ENCODE peak calls at places on chromosomes 6 and 20, in seven cellular contexts. I is psoas muscle, Y is gastrocnemius medialis, Q is ovary, V is H1, X is heart right ventricle, Z is fibroblast of the aortic adventitia. E is an unnamed sample.

GRCh38 chr6:98470821-98471220 is 363.6 kb upstream of the POU3F2 start:
- DNase-seq in I (no peak), Y (no peak), Q (no peak), V (no peak), X (no peak), Z (no peak), E (no peak)

GRCh38 chr6:163415620-163416379 is 1.3 kb downstream of the QKI start:
- DNase-seq in I (peak), Y (peak), Q (peak), V (no peak), X (peak), Z (peak), E (no peak)

GRCh38 chr20:17226410-17227198 is at the start of gene PCSK2:
- DNase-seq in I (peak), Y (no peak), Q (peak), V (peak), X (peak), Z (peak), E (no peak)

GRCh38 chr6:22764521-22764920 is 195.2 kb downstream of the HDGFL1 start:
- DNase-seq in I (no peak), Y (no peak), Q (no peak), V (no peak), X (no peak), Z (peak), E (no peak)

GRCh38 chr20:51750037-51750769 is 18.0 kb downstream of the ATP9A start:
- DNase-seq in I (peak), Y (peak), Q (no peak), V (no peak), X (peak), Z (peak), E (peak)

GRCh38 chr6:56875523-56875922 is 79.4 kb upstream of the BEND6 start:
- DNase-seq in I (no peak), Y (no peak), Q (no peak), V (no peak), X (no peak), Z (no peak), E (no peak)

GRCh38 chr20:47776639-47777038 is 8.6 kb downstream of the SULF2 start:
- DNase-seq in I (no peak), Y (no peak), Q (no peak), V (no peak), X (no peak), Z (no peak), E (no peak)

GRCh38 chr6:148954461-148954860 is 207.6 kb downstream of the UST start:
- DNase-seq in I (no peak), Y (no peak), Q (no peak), V (no peak), X (no peak), Z (no peak), E (no peak)

GRCh38 chr20:1177680-1178079 is 7.1 kb downstream of the TMEM74B start:
- DNase-seq in I (no peak), Y (no peak), Q (no peak), V (peak), X (no peak), Z (no peak), E (no peak)

GRCh38 chr6:134663800-134664535 is 285.9 kb downstream of the ALDH8A1 start:
- DNase-seq in I (no peak), Y (no peak), Q (no peak), V (no peak), X (no peak), Z (no peak), E (no peak)

GRCh38 chr6:46220351-46221220 is 49.8 kb upstream of the ENPP5 start:
- DNase-seq in I (no peak), Y (no peak), Q (no peak), V (no peak), X (no peak), Z (no peak), E (no peak)

GRCh38 chr6:45423111-45423900 is 45.6 kb upstream of the SUPT3H start:
- DNase-seq in I (peak), Y (peak), Q (peak), V (no peak), X (peak), Z (no peak), E (no peak)

GRCh38 chr6:3913958-3914337 is 64.8 kb downstream of the FAM50B start:
- DNase-seq in I (no peak), Y (peak), Q (no peak), V (no peak), X (no peak), Z (no peak), E (no peak)

GRCh38 chr6:158660331-158660730 is 10.5 kb downstream of the SYTL3 start:
- DNase-seq in I (no peak), Y (no peak), Q (no peak), V (no peak), X (no peak), Z (no peak), E (no peak)

GRCh38 chr20:1664911-1665310 is 7.3 kb upstream of the SIRPG start:
- DNase-seq in I (no peak), Y (no peak), Q (no peak), V (no peak), X (no peak), Z (no peak), E (no peak)

GRCh38 chr20:13022401-13023170 is 13.8 kb downstream of the SPTLC3 start:
- DNase-seq in I (no peak), Y (no peak), Q (no peak), V (no peak), X (no peak), Z (peak), E (no peak)

GRCh38 chr6:129786548-129786947 is 74.6 kb downstream of the TMEM244 start:
- DNase-seq in I (no peak), Y (no peak), Q (no peak), V (no peak), X (no peak), Z (no peak), E (no peak)

GRCh38 chr20:11924923-11925322 is 7.2 kb downstream of the BTBD3 start:
- DNase-seq in I (no peak), Y (no peak), Q (no peak), V (no peak), X (no peak), Z (no peak), E (no peak)

GRCh38 chr6:131015630-131016263 is 47.3 kb downstream of the EPB41L2 start:
- DNase-seq in I (no peak), Y (no peak), Q (peak), V (no peak), X (peak), Z (peak), E (no peak)

GRCh38 chr6:145310116-145310515 is 425.2 kb downstream of the EPM2A start:
- DNase-seq in I (no peak), Y (no peak), Q (no peak), V (no peak), X (no peak), Z (no peak), E (no peak)

GRCh38 chr6:123338394-123338793 is 298.4 kb downstream of the TRDN start:
- DNase-seq in I (peak), Y (peak), Q (no peak), V (no peak), X (no peak), Z (no peak), E (no peak)

GRCh38 chr6:106183430-106183829 is 97.3 kb downstream of the PRDM1 start:
- DNase-seq in I (no peak), Y (no peak), Q (no peak), V (no peak), X (no peak), Z (no peak), E (no peak)

GRCh38 chr6:46329568-46329967 is 158.8 kb upstream of the ENPP5 start:
- DNase-seq in I (no peak), Y (no peak), Q (no peak), V (no peak), X (peak), Z (peak), E (no peak)

GRCh38 chr6:43283905-43284304 is 14.2 kb upstream of the SLC22A7 start:
- DNase-seq in I (no peak), Y (no peak), Q (no peak), V (no peak), X (no peak), Z (no peak), E (no peak)

GRCh38 chr6:37600287-37600916 is 97.3 kb downstream of the MDGA1 start:
- DNase-seq in I (no peak), Y (no peak), Q (no peak), V (no peak), X (no peak), Z (no peak), E (no peak)

GRCh38 chr6:71139249-71139648 is 149.4 kb upstream of the OGFRL1 start:
- DNase-seq in I (no peak), Y (no peak), Q (no peak), V (no peak), X (no peak), Z (peak), E (no peak)

GRCh38 chr6:3280091-3280490 is 21.3 kb downstream of the PSMG4 start:
- DNase-seq in I (no peak), Y (peak), Q (peak), V (no peak), X (no peak), Z (no peak), E (no peak)

GRCh38 chr6:159654483-159655098 is 38.5 kb downstream of the SOD2 start:
- DNase-seq in I (no peak), Y (no peak), Q (no peak), V (no peak), X (no peak), Z (peak), E (no peak)

GRCh38 chr6:134146268-134147032 is 94.0 kb upstream of the SLC2A12 start:
- DNase-seq in I (no peak), Y (no peak), Q (no peak), V (no peak), X (no peak), Z (peak), E (no peak)

GRCh38 chr6:129801909-129802308 is 59.2 kb downstream of the TMEM244 start:
- DNase-seq in I (no peak), Y (no peak), Q (no peak), V (no peak), X (no peak), Z (no peak), E (no peak)

GRCh38 chr6:134640975-134641429 is 308.9 kb downstream of the ALDH8A1 start:
- DNase-seq in I (peak), Y (peak), Q (peak), V (peak), X (peak), Z (peak), E (peak)

GRCh38 chr20:57432480-57432873 is 41.3 kb downstream of the RBM38 start:
- DNase-seq in I (peak), Y (peak), Q (no peak), V (no peak), X (no peak), Z (no peak), E (no peak)

GRCh38 chr20:57431539-57431835 is 40.3 kb downstream of the RBM38 start:
- DNase-seq in I (peak), Y (no peak), Q (no peak), V (no peak), X (no peak), Z (no peak), E (no peak)

GRCh38 chr20:57434390-57434700 is 43.1 kb downstream of the RBM38 start:
- DNase-seq in I (peak), Y (no peak), Q (no peak), V (no peak), X (no peak), Z (no peak), E (no peak)

GRCh38 chr20:57433658-57434389 is 42.6 kb downstream of the RBM38 start:
- DNase-seq in I (peak), Y (peak), Q (no peak), V (no peak), X (no peak), Z (no peak), E (no peak)

GRCh38 chr20:57432874-57433491 is 41.8 kb downstream of the RBM38 start:
- DNase-seq in I (peak), Y (peak), Q (peak), V (no peak), X (peak), Z (peak), E (no peak)
- H3K4me3 ChIP-seq in I (peak), Y (no peak), Q (no peak), V (no peak), X (no peak), Z (no peak), E (no peak)

DNA sequence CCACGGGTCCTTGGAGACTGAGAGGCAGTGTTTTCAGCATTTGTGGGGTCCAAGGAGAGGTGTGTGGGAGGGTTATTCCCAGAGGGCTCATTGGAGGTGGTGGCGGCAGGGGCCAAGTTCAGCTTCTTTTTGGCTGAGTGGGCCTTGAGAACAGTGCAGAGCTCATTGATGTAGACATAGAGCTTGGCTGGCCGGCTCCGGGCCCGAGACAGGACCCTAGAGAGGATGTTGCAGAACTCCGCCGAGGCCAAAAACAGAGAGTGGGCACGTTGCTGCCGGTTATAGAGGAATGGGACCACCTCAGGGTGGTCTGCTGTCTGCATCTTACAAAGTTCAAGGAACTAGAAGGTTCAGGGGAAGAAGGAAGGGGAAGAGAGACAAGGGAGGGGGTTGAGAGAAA is 3.7 kb upstream of the ZBTB22 start:
- DNase-seq in I (no peak), Y (no peak), Q (no peak), V (no peak), X (no peak), Z (no peak), E (no peak)
- H3K4me3 ChIP-seq in I (peak), Y (no peak), Q (no peak), V (peak), X (no peak), Z (peak), E (peak)

DNA sequence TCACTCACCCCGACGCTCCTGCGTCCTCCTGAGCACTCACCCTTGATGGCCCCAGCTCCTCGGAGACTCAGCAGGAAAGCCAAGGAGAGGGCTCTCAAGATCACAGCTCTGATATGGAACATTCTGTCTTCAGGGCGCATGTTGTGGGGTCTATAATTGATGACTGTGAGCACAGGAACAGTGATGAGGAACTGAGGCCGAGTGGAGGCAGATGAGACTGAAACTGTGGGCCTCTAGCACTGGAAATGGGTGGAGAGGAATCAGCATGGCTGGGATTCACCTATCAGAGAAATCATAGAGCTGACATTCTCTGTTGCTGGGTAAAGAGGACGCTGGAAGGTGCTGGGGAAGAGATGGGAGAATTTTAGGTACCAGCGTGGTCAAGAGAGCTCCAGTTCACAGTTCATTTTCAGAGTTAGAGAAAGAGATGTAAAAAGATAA is at the start of gene HLA-DPA1:
- DNase-seq in I (no peak), Y (peak), Q (no peak), V (no peak), X (peak), Z (peak), E (no peak)
- H3K4me3 ChIP-seq in I (peak), Y (peak), Q (no peak), V (no peak), X (peak), Z (no peak), E (peak)

GRCh38 chr6:64717281-64717680 is 989.7 kb downstream of the EYS start:
- DNase-seq in I (no peak), Y (no peak), Q (no peak), V (no peak), X (no peak), Z (no peak), E (no peak)

GRCh38 chr6:64713175-64713574 is 993.9 kb downstream of the EYS start:
- DNase-seq in I (no peak), Y (no peak), Q (no peak), V (no peak), X (no peak), Z (no peak), E (no peak)

GRCh38 chr6:64712606-64713005 is 994.4 kb downstream of the EYS start:
- DNase-seq in I (no peak), Y (no peak), Q (no peak), V (no peak), X (no peak), Z (no peak), E (no peak)

GRCh38 chr6:64714073-64714472 is 993.0 kb downstream of the EYS start:
- DNase-seq in I (no peak), Y (no peak), Q (no peak), V (no peak), X (no peak), Z (no peak), E (no peak)

GRCh38 chr6:64715624-64716023 is 991.4 kb downstream of the EYS start:
- DNase-seq in I (no peak), Y (no peak), Q (no peak), V (no peak), X (no peak), Z (no peak), E (no peak)
- H3K4me3 ChIP-seq in I (no peak), Y (no peak), Q (no peak), V (no peak), X (no peak), Z (no peak), E (no peak)

DNA sequence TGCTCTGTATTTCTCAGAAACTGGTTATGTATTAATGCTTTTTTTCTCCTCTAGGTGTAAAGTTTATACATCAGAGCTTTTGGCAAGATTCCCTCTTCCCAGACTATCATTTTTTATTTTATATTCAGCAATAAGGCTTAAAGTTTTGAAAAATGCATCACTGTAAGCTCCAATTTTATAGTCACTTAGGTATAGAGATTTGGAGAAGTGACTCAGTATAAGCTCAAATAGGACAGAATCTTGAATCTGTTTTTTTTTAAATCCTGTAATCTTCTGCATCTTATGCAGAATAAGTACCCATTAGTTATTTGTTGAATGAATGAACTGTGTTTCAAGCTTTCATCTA is 1.0 kb downstream of the NCOA7 start:
- DNase-seq in I (no peak), Y (no peak), Q (no peak), V (no peak), X (no peak), Z (no peak), E (no peak)
- H3K4me3 ChIP-seq in I (peak), Y (peak), Q (peak), V (peak), X (peak), Z (peak), E (peak)

DNA sequence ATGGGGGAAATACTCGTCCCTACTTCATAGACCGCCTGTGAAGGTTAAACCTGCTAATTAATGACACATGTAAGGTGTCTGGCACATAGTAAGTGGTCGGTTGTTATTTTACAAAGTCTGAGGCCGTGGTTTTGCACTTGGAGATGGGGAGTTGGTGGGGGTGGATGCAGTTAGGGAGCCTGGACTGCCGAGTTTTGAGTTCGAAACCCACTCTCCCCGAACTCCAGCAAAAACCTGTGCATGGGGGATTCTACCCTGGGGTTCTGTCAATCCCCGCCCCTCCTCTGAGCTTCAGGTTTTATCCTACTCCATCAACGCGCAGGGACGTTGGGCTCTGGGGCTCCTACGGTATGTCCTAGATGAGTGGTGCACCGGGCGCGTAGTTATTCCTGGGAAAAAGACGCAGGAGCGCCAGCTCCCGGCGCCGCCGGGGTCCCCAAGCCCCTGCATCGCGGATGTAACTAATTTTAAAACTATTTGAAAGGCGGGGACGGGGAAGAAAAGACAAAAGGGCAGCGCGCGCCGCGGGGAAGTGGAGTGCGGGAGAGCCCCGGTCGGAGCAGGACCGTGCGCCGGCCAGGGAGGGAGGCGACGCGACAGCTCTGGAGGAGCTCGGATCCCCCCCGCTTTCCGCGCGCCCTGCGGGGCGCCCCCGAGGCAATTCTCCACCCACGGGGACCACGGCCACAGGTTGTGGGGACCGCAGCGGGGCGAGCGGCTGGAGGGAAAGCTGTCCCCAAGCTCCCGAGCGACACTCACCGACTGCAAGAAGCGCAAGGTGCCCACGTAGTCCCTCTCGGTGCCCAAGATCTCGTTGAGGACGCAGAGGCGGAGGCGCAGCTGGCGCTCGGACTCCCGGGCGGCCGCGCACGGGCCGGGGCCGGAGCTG is 672 bp downstream of the PREX1 start:
- DNase-seq in I (peak), Y (no peak), Q (no peak), V (no peak), X (no peak), Z (no peak), E (no peak)
- H3K4me3 ChIP-seq in I (peak), Y (peak), Q (peak), V (peak), X (peak), Z (peak), E (peak)

GRCh38 chr20:31606928-31607639 is 2.0 kb downstream of the ID1 start:
- DNase-seq in I (no peak), Y (peak), Q (no peak), V (no peak), X (peak), Z (peak), E (no peak)
- H3K4me3 ChIP-seq in I (peak), Y (peak), Q (peak), V (peak), X (peak), Z (peak), E (peak)

E was measured in thoracic aorta.